ENCODE peak calls at places on chromosomes 12 and 14, in seven cellular contexts. Y, K, L, U, D, F and Q are unnamed samples.

GRCh38 chr12:123289911-123290310 is 18.3 kb upstream of the CDK2AP1 start:
- DNase-seq in K (no peak), L (no peak), U (no peak), F (no peak), Y (no peak), D (no peak), Q (no peak)

GRCh38 chr14:44449694-44450093 is 57.4 kb downstream of the FSCB start:
- DNase-seq in D (no peak), L (no peak), F (no peak), K (no peak), U (no peak), Y (no peak), Q (no peak)

GRCh38 chr14:21501568-21501967 is 9.6 kb downstream of the METTL3 start:
- DNase-seq in Y (no peak), D (no peak), F (no peak), U (no peak), K (no peak), L (no peak), Q (no peak)

GRCh38 chr12:61780435-61780834 is 479.8 kb upstream of the USP15 start:
- DNase-seq in L (no peak), F (no peak), Y (no peak), U (no peak), K (peak), D (no peak), Q (no peak)

GRCh38 chr14:101501858-101502615 is 59.3 kb upstream of the DIO3 start:
- DNase-seq in U (no peak), D (no peak), L (peak), Y (no peak), K (no peak), F (no peak), Q (no peak)

GRCh38 chr14:54894995-54895394 is 7.6 kb downstream of the GCH1 start:
- DNase-seq in D (no peak), U (no peak), F (no peak), Y (no peak), L (no peak), K (no peak), Q (no peak)

GRCh38 chr12:25295361-25295760 is 44.6 kb upstream of the KRAS start:
- DNase-seq in U (no peak), D (no peak), F (no peak), L (no peak), K (no peak), Y (no peak), Q (no peak)

GRCh38 chr12:93376436-93377251 is 1.1 kb upstream of the NUDT4 start:
- DNase-seq in F (no peak), Y (no peak), L (no peak), K (peak), U (peak), D (peak), Q (peak)

GRCh38 chr14:45177081-45177480 is 41.4 kb downstream of the FANCM start:
- DNase-seq in L (no peak), K (no peak), F (no peak), D (no peak), U (no peak), Y (no peak), Q (no peak)

GRCh38 chr12:29043069-29043468 is 106.0 kb upstream of the FAR2 start:
- DNase-seq in D (no peak), Y (no peak), L (no peak), F (no peak), K (no peak), U (no peak), Q (no peak)

DNA sequence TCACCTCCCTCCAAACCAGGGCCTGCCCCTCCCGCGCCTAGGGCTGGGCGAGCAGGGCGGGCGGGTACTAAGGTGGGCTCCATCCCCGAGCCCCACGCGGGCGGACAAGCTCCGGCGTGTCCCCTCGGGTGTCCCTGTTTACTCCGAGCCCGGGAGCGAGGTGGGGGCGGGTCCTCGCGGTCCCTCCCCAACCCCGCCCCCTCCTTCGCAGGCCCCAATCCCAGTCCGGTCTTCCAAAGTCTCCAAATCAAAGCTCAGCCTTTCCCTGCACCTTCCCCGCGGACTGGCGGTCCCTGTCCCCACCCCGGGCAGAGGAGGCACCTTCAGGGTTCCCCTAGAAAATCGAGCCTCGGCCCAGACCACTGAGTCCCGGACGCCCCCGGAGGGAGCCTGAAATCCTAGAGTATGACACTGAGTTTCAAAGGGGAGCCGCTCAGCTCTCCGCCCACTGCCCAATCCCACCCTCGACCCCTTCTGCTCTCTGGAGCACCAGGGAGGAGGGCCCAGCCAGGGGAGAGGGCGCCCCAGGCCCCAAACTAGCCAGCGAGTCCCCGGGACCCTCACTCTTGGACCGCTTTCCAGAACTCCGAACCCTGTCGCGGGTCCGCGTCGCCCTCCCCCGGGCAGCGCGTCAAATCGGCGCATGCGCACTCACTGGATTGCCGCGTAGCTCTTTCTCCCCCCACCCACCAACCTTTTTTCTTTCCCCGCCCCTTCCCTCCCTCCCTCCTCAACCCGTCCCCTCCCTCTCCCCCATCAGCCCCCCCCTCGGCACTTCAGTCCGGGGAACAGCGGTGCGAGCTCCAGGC is at the start of gene LRP1:
- DNase-seq in L (peak), Y (no peak), U (peak), D (peak), K (peak), F (peak), Q (peak)
- H3K27ac ChIP-seq in L (peak), Y (peak), U (peak), D (peak), K (peak), F (peak), Q (peak)

GRCh38 chr14:70660967-70661871 is 19.5 kb downstream of the TTC9 start:
- DNase-seq in D (no peak), F (peak), K (no peak), L (no peak), Y (no peak), U (no peak), Q (no peak)
- TF ChIP-seq CTCF in D (no peak), F (no peak), K (no peak), L (no peak), Y (no peak), U (no peak), Q (no peak)

GRCh38 chr14:22841311-22841710 is 4.9 kb downstream of the MMP14 start:
- DNase-seq in F (no peak), K (no peak), U (no peak), D (no peak), Y (no peak), L (no peak), Q (no peak)

GRCh38 chr14:22837750-22838538 is 1.6 kb downstream of the MMP14 start:
- DNase-seq in Y (no peak), D (peak), U (no peak), L (no peak), K (peak), F (no peak), Q (no peak)

GRCh38 chr14:22838631-22839041 is 2.3 kb downstream of the MMP14 start:
- DNase-seq in Y (no peak), L (no peak), D (no peak), U (no peak), F (no peak), K (no peak), Q (no peak)

GRCh38 chr14:22837059-22837749 is 819 bp downstream of the MMP14 start:
- DNase-seq in U (peak), Y (no peak), L (peak), K (peak), F (no peak), D (peak), Q (no peak)

GRCh38 chr14:22839159-22839779 is 2.9 kb downstream of the MMP14 start:
- DNase-seq in Y (no peak), U (no peak), K (no peak), D (no peak), L (no peak), F (no peak), Q (no peak)
- H3K27ac ChIP-seq in Y (peak), U (no peak), K (no peak), D (peak), L (peak), F (no peak), Q (no peak)

DNA sequence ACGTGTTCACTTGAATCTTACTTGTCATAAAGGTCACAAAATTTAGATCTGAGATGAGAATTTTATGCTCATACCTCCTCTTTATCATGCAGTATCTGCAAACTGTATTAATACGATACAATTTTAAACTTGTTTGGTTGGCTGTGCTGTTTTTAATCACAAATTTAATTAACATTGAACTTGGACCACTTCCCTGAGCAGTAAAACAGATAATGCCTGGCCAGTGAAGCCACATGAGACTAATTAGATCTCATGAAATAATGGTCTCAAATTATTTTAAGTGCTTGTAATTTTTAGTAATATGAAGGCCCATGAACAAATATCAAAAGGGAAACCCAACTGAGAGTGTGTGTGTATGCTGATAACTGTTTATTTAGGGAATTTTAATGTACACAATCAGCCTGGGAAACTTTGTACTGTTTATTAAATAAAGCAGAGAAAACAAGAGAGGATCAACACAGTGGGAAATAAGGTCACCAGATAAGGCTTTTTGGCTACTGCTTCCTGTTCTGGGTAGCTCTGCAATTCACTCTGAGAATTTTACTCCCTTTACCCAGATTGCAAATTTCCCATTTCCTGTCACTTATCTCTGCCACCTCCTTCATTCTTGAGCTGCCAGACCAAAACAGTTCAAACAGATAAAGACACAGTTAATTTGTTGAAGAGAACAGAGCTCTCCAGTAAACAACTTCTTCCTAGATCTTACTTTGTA is 61.6 kb upstream of the GNPNAT1 start:
- DNase-seq in D (no peak), K (no peak), U (no peak), Y (no peak), F (no peak), L (no peak), Q (no peak)
- TF ChIP-seq CTCF in D (no peak), K (no peak), U (no peak), Y (no peak), F (no peak), L (no peak), Q (no peak)

DNA sequence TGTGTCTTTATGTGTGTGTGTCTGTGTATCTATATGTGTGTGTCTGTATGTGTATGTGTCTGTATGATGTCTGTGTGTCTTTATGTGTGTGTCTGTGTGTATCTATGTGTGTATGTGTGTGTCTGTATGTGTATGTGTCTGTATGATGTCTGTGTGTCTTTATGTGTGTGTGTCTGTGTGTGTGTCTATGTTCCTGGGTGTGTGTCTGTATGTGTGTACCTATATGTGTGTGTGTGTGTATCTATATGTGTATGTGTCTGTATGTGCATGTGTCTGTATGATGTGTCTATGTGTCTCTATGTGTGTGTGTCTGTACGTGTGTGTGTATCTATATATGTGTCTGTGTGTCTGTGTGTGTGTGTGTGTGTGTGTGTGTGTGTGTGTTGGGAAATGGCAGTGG is 19.0 kb upstream of the CD9 start:
- DNase-seq in U (no peak), D (no peak), K (no peak), Y (no peak), L (no peak), F (no peak), Q (no peak)
- H3K27ac ChIP-seq in U (no peak), D (peak), K (no peak), Y (peak), L (no peak), F (no peak), Q (no peak)

DNA sequence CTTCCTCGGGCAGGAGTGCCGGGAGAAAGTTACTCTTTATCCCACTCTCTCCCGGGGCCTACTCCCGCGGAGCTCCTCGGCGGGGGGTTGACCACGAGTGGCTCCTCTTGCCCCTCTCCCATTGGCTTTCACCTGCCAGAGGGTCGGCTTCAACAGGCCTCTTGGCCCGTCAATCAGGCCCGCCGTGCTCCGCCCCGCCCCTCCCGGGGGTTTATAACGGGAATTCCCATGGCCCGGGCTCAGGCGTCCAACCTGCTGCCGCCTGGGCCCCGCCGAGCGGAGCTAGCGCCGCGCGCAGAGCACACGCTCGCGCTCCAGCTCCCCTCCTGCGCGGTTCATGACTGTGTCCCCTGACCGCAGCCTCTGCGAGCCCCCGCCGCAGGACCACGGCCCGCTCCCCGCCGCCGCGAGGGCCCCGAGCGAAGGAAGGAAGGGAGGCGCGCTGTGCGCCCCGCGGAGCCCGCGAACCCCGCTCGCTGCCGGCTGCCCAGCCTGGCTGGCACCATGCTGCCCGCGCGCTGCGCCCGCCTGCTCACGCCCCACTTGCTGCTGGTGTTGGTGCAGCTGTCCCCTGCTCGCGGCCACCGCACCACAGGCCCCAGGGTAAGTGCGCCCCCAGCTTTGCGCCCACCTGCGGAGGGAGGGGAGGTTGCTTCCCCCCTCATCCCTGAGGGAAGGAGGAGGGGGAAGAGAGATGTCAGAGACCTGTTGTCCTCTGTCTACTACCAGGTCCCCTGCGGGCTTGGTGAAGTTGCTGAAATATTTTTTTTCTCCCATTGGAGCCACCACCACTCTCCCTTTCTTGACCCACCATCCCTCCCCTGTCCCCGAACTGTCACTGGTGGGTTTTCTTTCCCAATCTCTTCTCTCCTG is at the start of gene SMOC1:
- DNase-seq in U (peak), L (peak), D (peak), K (peak), F (no peak), Y (peak), Q (peak)
- TF ChIP-seq CTCF in U (no peak), L (no peak), D (no peak), K (no peak), F (no peak), Y (no peak), Q (peak)